ENCODE peak calls at places on chromosome 7, in four cellular contexts. One of them, this sample, is unnamed.

GRCh38 chr7:155762639-155763038 is 49.6 kb downstream of the SHH start:
- DNase-seq in neuronal stem cell: no peak
- DNase-seq in H9: no peak
- DNase-seq in trophoblast cell: no peak
- DNase-seq in this sample: no peak

GRCh38 chr7:66043681-66044497 is 31.7 kb upstream of the ASL start:
- DNase-seq in neuronal stem cell: no peak
- DNase-seq in H9: peak; percentile 74
- DNase-seq in trophoblast cell: peak; percentile 28
- DNase-seq in this sample: peak; percentile 33

GRCh38 chr7:4416436-4417092 is 265.5 kb upstream of the FOXK1 start:
- DNase-seq in neuronal stem cell: no peak
- DNase-seq in H9: no peak
- DNase-seq in trophoblast cell: no peak
- DNase-seq in this sample: no peak

GRCh38 chr7:42914009-42914725 is 2.3 kb upstream of the C7orf25 start:
- DNase-seq in neuronal stem cell: no peak
- DNase-seq in H9: no peak
- DNase-seq in trophoblast cell: no peak
- DNase-seq in this sample: peak; percentile 39

GRCh38 chr7:45889367-45890067 is 1.2 kb downstream of the IGFBP1 start:
- DNase-seq in neuronal stem cell: no peak
- DNase-seq in H9: no peak
- DNase-seq in trophoblast cell: no peak
- DNase-seq in this sample: peak; percentile 9

GRCh38 chr7:114825423-114825951 is 96.4 kb upstream of the MDFIC start:
- DNase-seq in neuronal stem cell: no peak
- DNase-seq in H9: peak; percentile 71
- DNase-seq in trophoblast cell: no peak
- DNase-seq in this sample: no peak

GRCh38 chr7:23333671-23334246 is 34.6 kb downstream of the MALSU1 start:
- DNase-seq in neuronal stem cell: no peak
- DNase-seq in H9: no peak
- DNase-seq in trophoblast cell: no peak
- DNase-seq in this sample: peak; percentile 93

GRCh38 chr7:16644987-16645592 is 464 bp downstream of the ANKMY2 start:
- DNase-seq in neuronal stem cell: no peak
- DNase-seq in H9: no peak
- DNase-seq in trophoblast cell: no peak
- DNase-seq in this sample: peak; percentile 57

GRCh38 chr7:6160191-6160623 is 112.2 kb downstream of the CYTH3 start:
- DNase-seq in neuronal stem cell: peak; percentile 33
- DNase-seq in H9: peak; percentile 84
- DNase-seq in trophoblast cell: peak; percentile 42
- DNase-seq in this sample: peak; percentile 66

GRCh38 chr7:93622036-93622714 is 47.7 kb upstream of the CALCR start:
- DNase-seq in neuronal stem cell: no peak
- DNase-seq in H9: peak; percentile 35
- DNase-seq in trophoblast cell: peak; percentile 41
- DNase-seq in this sample: peak; percentile 33

GRCh38 chr7:40915061-40915460 is 780.3 kb downstream of the SUGCT start:
- DNase-seq in neuronal stem cell: no peak
- DNase-seq in H9: no peak
- DNase-seq in trophoblast cell: no peak
- DNase-seq in this sample: no peak

GRCh38 chr7:71216211-71216610 is 84.3 kb downstream of the GALNT17 start:
- DNase-seq in neuronal stem cell: no peak
- DNase-seq in H9: no peak
- DNase-seq in trophoblast cell: no peak
- DNase-seq in this sample: no peak

GRCh38 chr7:33796538-33796937 is 108.8 kb upstream of the BMPER start:
- DNase-seq in neuronal stem cell: no peak
- DNase-seq in H9: no peak
- DNase-seq in trophoblast cell: no peak
- DNase-seq in this sample: no peak

GRCh38 chr7:43692582-43693373 is 36.5 kb downstream of the COA1 start:
- DNase-seq in neuronal stem cell: no peak
- DNase-seq in H9: no peak
- DNase-seq in trophoblast cell: no peak
- DNase-seq in this sample: no peak

GRCh38 chr7:34385385-34385784 is 272.6 kb upstream of the NPSR1 start:
- DNase-seq in neuronal stem cell: no peak
- DNase-seq in H9: no peak
- DNase-seq in trophoblast cell: peak; percentile 9
- DNase-seq in this sample: no peak

GRCh38 chr7:87600130-87601124 is at the start of gene ABCB1:
- DNase-seq in neuronal stem cell: peak; percentile 50
- DNase-seq in H9: peak; percentile 84
- DNase-seq in trophoblast cell: peak; percentile 12
- DNase-seq in this sample: peak; percentile 56

GRCh38 chr7:69403169-69403568 is 195.1 kb upstream of the AUTS2 start:
- DNase-seq in neuronal stem cell: no peak
- DNase-seq in H9: peak; percentile 33
- DNase-seq in trophoblast cell: no peak
- DNase-seq in this sample: no peak

GRCh38 chr7:29998489-29998888 is 8.9 kb upstream of the SCRN1 start:
- DNase-seq in neuronal stem cell: no peak
- DNase-seq in H9: no peak
- DNase-seq in trophoblast cell: no peak
- DNase-seq in this sample: no peak

GRCh38 chr7:4951903-4952636 is 6.9 kb downstream of the MMD2 start:
- DNase-seq in neuronal stem cell: no peak
- DNase-seq in H9: peak; percentile 62
- DNase-seq in trophoblast cell: no peak
- DNase-seq in this sample: no peak

GRCh38 chr7:138212314-138212713 is 136.1 kb downstream of the AKR1D1 start:
- DNase-seq in neuronal stem cell: no peak
- DNase-seq in H9: no peak
- DNase-seq in trophoblast cell: no peak
- DNase-seq in this sample: no peak

GRCh38 chr7:131249003-131249402 is 78.7 kb upstream of the MKLN1 start:
- DNase-seq in neuronal stem cell: no peak
- DNase-seq in H9: no peak
- DNase-seq in trophoblast cell: peak; percentile 93
- DNase-seq in this sample: peak; percentile 98

GRCh38 chr7:33710608-33711007 is 194.7 kb upstream of the BMPER start:
- DNase-seq in neuronal stem cell: no peak
- DNase-seq in H9: no peak
- DNase-seq in trophoblast cell: no peak
- DNase-seq in this sample: no peak

GRCh38 chr7:122864016-122864415 is 22.2 kb downstream of the CADPS2 start:
- DNase-seq in neuronal stem cell: no peak
- DNase-seq in H9: no peak
- DNase-seq in trophoblast cell: no peak
- DNase-seq in this sample: no peak

GRCh38 chr7:27116962-27117686 is 13.4 kb downstream of the HOXA4 start:
- DNase-seq in neuronal stem cell: no peak
- DNase-seq in H9: no peak
- DNase-seq in trophoblast cell: no peak
- DNase-seq in this sample: no peak
- H2BK120ac ChIP-seq in neuronal stem cell: no peak overlapping the region
- H2BK120ac ChIP-seq in H9: no peak overlapping the region
- H2BK120ac ChIP-seq in trophoblast cell: no peak overlapping the region
- H2BK120ac ChIP-seq in this sample: no peak overlapping the region

GRCh38 chr7:151869457-151869856 is 7.5 kb downstream of the PRKAG2 start:
- DNase-seq in neuronal stem cell: no peak
- DNase-seq in H9: no peak
- DNase-seq in trophoblast cell: no peak
- DNase-seq in this sample: no peak
- H2BK12ac ChIP-seq in neuronal stem cell: no peak overlapping the region
- H2BK12ac ChIP-seq in H9: no peak overlapping the region
- H2BK12ac ChIP-seq in trophoblast cell: no peak overlapping the region
- H2BK12ac ChIP-seq in this sample: no peak overlapping the region

GRCh38 chr7:2037805-2038635 is 194.7 kb downstream of the MAD1L1 start:
- DNase-seq in neuronal stem cell: no peak
- DNase-seq in H9: no peak
- DNase-seq in trophoblast cell: no peak
- DNase-seq in this sample: peak; percentile 33
- H2BK120ac ChIP-seq in neuronal stem cell: no peak overlapping the region
- H2BK120ac ChIP-seq in H9: no peak overlapping the region
- H2BK120ac ChIP-seq in trophoblast cell: no peak overlapping the region
- H2BK120ac ChIP-seq in this sample: no peak overlapping the region

GRCh38 chr7:129496653-129497052 is 5.7 kb upstream of the SMKR1 start:
- DNase-seq in neuronal stem cell: no peak
- DNase-seq in H9: no peak
- DNase-seq in trophoblast cell: no peak
- DNase-seq in this sample: no peak

GRCh38 chr7:129494041-129494440 is 8.3 kb upstream of the SMKR1 start:
- DNase-seq in neuronal stem cell: no peak
- DNase-seq in H9: no peak
- DNase-seq in trophoblast cell: peak; percentile 52
- DNase-seq in this sample: peak; percentile 99

GRCh38 chr7:129497156-129497555 is 5.2 kb upstream of the SMKR1 start:
- DNase-seq in neuronal stem cell: no peak
- DNase-seq in H9: no peak
- DNase-seq in trophoblast cell: no peak
- DNase-seq in this sample: no peak

GRCh38 chr7:129498021-129498420 is 4.3 kb upstream of the SMKR1 start:
- DNase-seq in neuronal stem cell: no peak
- DNase-seq in H9: no peak
- DNase-seq in trophoblast cell: no peak
- DNase-seq in this sample: no peak

DNA sequence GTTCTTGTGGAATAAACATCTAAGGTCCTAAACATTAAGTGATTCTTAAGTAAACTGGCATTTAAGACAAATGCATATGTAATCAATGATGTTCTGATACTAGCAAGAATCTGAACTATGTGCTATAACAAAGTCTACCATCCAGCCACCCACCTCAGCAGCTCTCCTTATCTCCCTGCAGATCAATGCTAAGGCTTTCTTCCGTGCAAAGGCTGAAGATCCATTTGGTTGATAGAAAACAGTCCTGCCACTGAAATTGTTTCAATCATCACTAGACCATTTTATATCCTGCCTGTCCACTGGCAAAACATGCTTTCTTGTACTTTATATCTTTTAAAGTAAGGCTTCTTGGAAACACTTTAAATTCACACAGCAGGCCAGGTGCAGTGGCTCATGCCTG is 6.3 kb upstream of the SMKR1 start:
- DNase-seq in neuronal stem cell: no peak
- DNase-seq in H9: no peak
- DNase-seq in trophoblast cell: no peak
- DNase-seq in this sample: peak; percentile 66
- H2BK12ac ChIP-seq in neuronal stem cell: no peak overlapping the region
- H2BK12ac ChIP-seq in H9: no peak overlapping the region
- H2BK12ac ChIP-seq in trophoblast cell: no peak overlapping the region
- H2BK12ac ChIP-seq in this sample: no peak overlapping the region

GRCh38 chr7:101202603-101202918 is 1.7 kb upstream of the MOGAT3 start:
- DNase-seq in neuronal stem cell: no peak
- DNase-seq in H9: no peak
- DNase-seq in trophoblast cell: no peak
- DNase-seq in this sample: no peak

GRCh38 chr7:101200504-101200861 is 353 bp downstream of the MOGAT3 start:
- DNase-seq in neuronal stem cell: no peak
- DNase-seq in H9: no peak
- DNase-seq in trophoblast cell: no peak
- DNase-seq in this sample: no peak

GRCh38 chr7:101201695-101202602 is 1.1 kb upstream of the MOGAT3 start:
- DNase-seq in neuronal stem cell: no peak
- DNase-seq in H9: peak; percentile 57
- DNase-seq in trophoblast cell: no peak
- DNase-seq in this sample: no peak

GRCh38 chr7:101198476-101198875 is 2.4 kb downstream of the MOGAT3 start:
- DNase-seq in neuronal stem cell: no peak
- DNase-seq in H9: no peak
- DNase-seq in trophoblast cell: no peak
- DNase-seq in this sample: no peak

GRCh38 chr7:101200862-101201599 is at the start of gene MOGAT3:
- DNase-seq in neuronal stem cell: no peak
- DNase-seq in H9: peak; percentile 58
- DNase-seq in trophoblast cell: no peak
- DNase-seq in this sample: no peak
- H2BK120ac ChIP-seq in neuronal stem cell: no peak within 1 kb of the TSS
- H2BK120ac ChIP-seq in H9: no peak within 1 kb of the TSS
- H2BK120ac ChIP-seq in trophoblast cell: no peak within 1 kb of the TSS
- H2BK120ac ChIP-seq in this sample: no peak within 1 kb of the TSS

DNA sequence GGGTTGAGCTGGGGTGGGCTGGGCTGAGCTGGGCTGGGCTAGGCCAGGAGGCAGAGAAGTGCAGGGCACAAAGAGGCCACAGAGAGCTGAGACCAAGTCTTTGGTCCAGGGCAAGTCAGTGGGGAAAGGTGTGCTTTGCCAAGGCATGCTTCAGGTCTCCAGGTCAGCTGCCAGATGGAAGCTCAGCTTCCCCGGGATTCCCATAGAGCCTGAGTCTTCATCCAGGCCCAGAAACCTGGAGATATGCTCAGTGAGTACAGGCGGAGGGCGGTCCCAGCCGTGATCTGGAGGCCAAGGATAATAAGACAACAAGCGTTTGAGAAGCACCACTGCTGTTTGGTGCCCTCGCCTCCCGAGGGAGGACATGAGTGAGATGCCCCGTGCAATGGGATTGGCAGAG is 4.7 kb upstream of the CALN1 start:
- DNase-seq in neuronal stem cell: no peak
- DNase-seq in H9: no peak
- DNase-seq in trophoblast cell: no peak
- DNase-seq in this sample: no peak
- H2BK12ac ChIP-seq in neuronal stem cell: no peak overlapping the region
- H2BK12ac ChIP-seq in H9: no peak overlapping the region
- H2BK12ac ChIP-seq in trophoblast cell: no peak overlapping the region
- H2BK12ac ChIP-seq in this sample: no peak overlapping the region